ENCODE peak calls at places on chromosomes 7 and 10, in five cellular contexts. F is A549, C is K562, I is HepG2, N is H1. V is an unnamed sample.

GRCh38 chr7:110521357-110521756 is 569.6 kb upstream of the LRRN3 start:
- DNase-seq in F (no peak), C (no peak), I (peak; percentile 50), N (no peak), V (no peak)

GRCh38 chr10:99870051-99870730 is 87.8 kb downstream of the ABCC2 start:
- DNase-seq in F (no peak), C (no peak), I (no peak), N (no peak), V (no peak)

GRCh38 chr7:102454423-102454822 is 10.2 kb downstream of the ALKBH4 start:
- DNase-seq in F (no peak), C (no peak), I (no peak), N (no peak), V (no peak)

GRCh38 chr10:28202941-28203352 is 99.9 kb downstream of the MPP7 start:
- DNase-seq in F (no peak), C (no peak), I (no peak), N (no peak), V (no peak)

GRCh38 chr10:88389456-88389855 is 193.7 kb downstream of the RNLS start:
- DNase-seq in F (no peak), C (peak; percentile 10), I (peak; percentile 15), N (no peak), V (peak; percentile 68)

GRCh38 chr7:129951076-129952011 is 1.4 kb downstream of the UBE2H start:
- DNase-seq in F (no peak), C (peak; percentile 76), I (no peak), N (no peak), V (peak; percentile 52)

GRCh38 chr10:11162828-11163599 is 145.3 kb downstream of the CELF2 start:
- DNase-seq in F (no peak), C (peak; percentile 47), I (no peak), N (peak; percentile 32), V (no peak)

GRCh38 chr10:109773818-109774440 is 149.4 kb downstream of the XPNPEP1 start:
- DNase-seq in F (peak; percentile 7), C (peak; percentile 30), I (peak; percentile 26), N (no peak), V (peak; percentile 19)

GRCh38 chr7:44291066-44291732 is 34.2 kb downstream of the CAMK2B start:
- DNase-seq in F (no peak), C (peak; percentile 70), I (no peak), N (peak; percentile 29), V (peak; percentile 85)

GRCh38 chr7:44145419-44145968 is 4.4 kb upstream of the MYL7 start:
- DNase-seq in F (no peak), C (peak; percentile 9), I (no peak), N (peak; percentile 68), V (no peak)

GRCh38 chr10:126409821-126410220 is 21.5 kb upstream of the ADAM12 start:
- DNase-seq in F (no peak), C (no peak), I (no peak), N (no peak), V (no peak)

GRCh38 chr7:1571261-1571650 is 1.4 kb upstream of the PSMG3 start:
- DNase-seq in F (no peak), C (no peak), I (peak; percentile 35), N (no peak), V (no peak)

GRCh38 chr7:143381427-143382125 is 431 bp downstream of the ZYX start:
- DNase-seq in F (no peak), C (peak; percentile 47), I (no peak), N (no peak), V (peak; percentile 68)

GRCh38 chr7:80257751-80258150 is 123.1 kb downstream of the GNAI1 start:
- DNase-seq in F (no peak), C (no peak), I (no peak), N (no peak), V (no peak)

GRCh38 chr10:118669020-118669766 is 73.7 kb upstream of the PRLHR start:
- DNase-seq in F (no peak), C (no peak), I (no peak), N (no peak), V (peak; percentile 55)

GRCh38 chr10:8637640-8638039 is 583.2 kb downstream of the GATA3 start:
- DNase-seq in F (no peak), C (no peak), I (no peak), N (no peak), V (no peak)

GRCh38 chr7:116426428-116427156 is 72.9 kb upstream of the CAV2 start:
- DNase-seq in F (peak; percentile 57), C (peak; percentile 64), I (no peak), N (no peak), V (peak; percentile 98)

GRCh38 chr10:125123363-125124113 is 36.8 kb downstream of the CTBP2 start:
- DNase-seq in F (peak; percentile 98), C (no peak), I (no peak), N (no peak), V (peak; percentile 21)

GRCh38 chr7:127254163-127254684 is 1.5 kb upstream of the GRM8 start:
- DNase-seq in F (no peak), C (no peak), I (no peak), N (no peak), V (no peak)
- TF ChIP-seq JUN in F (no peak), C (no peak), I (no peak), N (no peak), V (no peak)

GRCh38 chr7:66245008-66245407 is 39.9 kb downstream of the TPST1 start:
- DNase-seq in F (no peak), C (no peak), I (no peak), N (no peak), V (no peak)
- H3K4me2 ChIP-seq in F (no peak overlapping the region), C (no peak overlapping the region), I (no peak overlapping the region), N (no peak overlapping the region), V (no peak overlapping the region)

DNA sequence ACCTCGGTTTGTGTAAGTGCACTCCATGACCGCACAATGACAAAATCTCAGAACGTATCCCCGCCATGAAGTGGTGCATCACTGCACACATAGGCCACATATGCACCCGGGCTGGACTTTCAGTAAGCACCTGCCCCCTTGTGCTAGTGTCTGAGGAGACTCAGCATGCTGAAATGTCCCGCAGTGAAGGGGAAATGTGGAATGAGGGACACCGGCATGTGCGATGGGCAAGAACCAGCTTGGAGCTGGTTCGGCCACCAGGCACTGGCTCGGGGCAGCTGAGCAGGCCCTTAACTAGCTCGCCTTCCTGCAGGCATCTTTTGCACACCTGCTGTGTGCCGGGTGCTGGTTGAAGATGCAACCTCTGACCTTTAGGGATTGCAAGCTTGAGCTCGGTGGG is 49.8 kb upstream of the TNS3 start:
- DNase-seq in F (no peak), C (no peak), I (no peak), N (no peak), V (no peak)
- TF ChIP-seq JUN in F (no peak), C (no peak), I (no peak), N (no peak), V (no peak)

GRCh38 chr7:87209295-87209924 is 10.1 kb downstream of the TMEM243 start:
- DNase-seq in F (no peak), C (no peak), I (no peak), N (no peak), V (no peak)
- H3K4me2 ChIP-seq in F (no peak overlapping the region), C (no peak overlapping the region), I (no peak overlapping the region), N (no peak overlapping the region), V (no peak overlapping the region)